ENCODE peak calls at places on chromosome 14, in seven cellular contexts. One of them, this sample, is unnamed.

GRCh38 chr14:104820669-104821228 is 19.8 kb downstream of the ZBTB42 start:
- DNase-seq in stomach: peak
- DNase-seq in uterus: peak
- DNase-seq in MM.1S: no peak
- DNase-seq in psoas muscle: peak
- DNase-seq in tibial artery: peak
- DNase-seq in breast epithelium: peak
- DNase-seq in this sample: no peak

GRCh38 chr14:64394973-64395633 is 7.0 kb downstream of the MTHFD1 start:
- DNase-seq in stomach: no peak
- DNase-seq in uterus: no peak
- DNase-seq in MM.1S: no peak
- DNase-seq in psoas muscle: no peak
- DNase-seq in tibial artery: no peak
- DNase-seq in breast epithelium: no peak
- DNase-seq in this sample: no peak

GRCh38 chr14:49992036-49992435 is 99.2 kb downstream of the ARF6 start:
- DNase-seq in stomach: no peak
- DNase-seq in uterus: no peak
- DNase-seq in MM.1S: no peak
- DNase-seq in psoas muscle: no peak
- DNase-seq in tibial artery: no peak
- DNase-seq in breast epithelium: no peak
- DNase-seq in this sample: no peak

GRCh38 chr14:39175445-39176262 is 600 bp downstream of the PNN start:
- DNase-seq in stomach: no peak
- DNase-seq in uterus: no peak
- DNase-seq in MM.1S: no peak
- DNase-seq in psoas muscle: no peak
- DNase-seq in tibial artery: no peak
- DNase-seq in breast epithelium: peak
- DNase-seq in this sample: no peak

GRCh38 chr14:80609055-80609454 is 332.5 kb downstream of the CEP128 start:
- DNase-seq in stomach: no peak
- DNase-seq in uterus: no peak
- DNase-seq in MM.1S: no peak
- DNase-seq in psoas muscle: no peak
- DNase-seq in tibial artery: no peak
- DNase-seq in breast epithelium: no peak
- DNase-seq in this sample: no peak

GRCh38 chr14:49882826-49883694 is 9.8 kb upstream of the ARF6 start:
- DNase-seq in stomach: no peak
- DNase-seq in uterus: no peak
- DNase-seq in MM.1S: no peak
- DNase-seq in psoas muscle: no peak
- DNase-seq in tibial artery: no peak
- DNase-seq in breast epithelium: no peak
- DNase-seq in this sample: no peak

GRCh38 chr14:103533137-103533998 is 4.4 kb downstream of the TRMT61A start:
- DNase-seq in stomach: no peak
- DNase-seq in uterus: peak
- DNase-seq in MM.1S: no peak
- DNase-seq in psoas muscle: no peak
- DNase-seq in tibial artery: no peak
- DNase-seq in breast epithelium: no peak
- DNase-seq in this sample: no peak

GRCh38 chr14:50954811-50955372 is 10.6 kb upstream of the PYGL start:
- DNase-seq in stomach: no peak
- DNase-seq in uterus: no peak
- DNase-seq in MM.1S: no peak
- DNase-seq in psoas muscle: no peak
- DNase-seq in tibial artery: no peak
- DNase-seq in breast epithelium: no peak
- DNase-seq in this sample: no peak

DNA sequence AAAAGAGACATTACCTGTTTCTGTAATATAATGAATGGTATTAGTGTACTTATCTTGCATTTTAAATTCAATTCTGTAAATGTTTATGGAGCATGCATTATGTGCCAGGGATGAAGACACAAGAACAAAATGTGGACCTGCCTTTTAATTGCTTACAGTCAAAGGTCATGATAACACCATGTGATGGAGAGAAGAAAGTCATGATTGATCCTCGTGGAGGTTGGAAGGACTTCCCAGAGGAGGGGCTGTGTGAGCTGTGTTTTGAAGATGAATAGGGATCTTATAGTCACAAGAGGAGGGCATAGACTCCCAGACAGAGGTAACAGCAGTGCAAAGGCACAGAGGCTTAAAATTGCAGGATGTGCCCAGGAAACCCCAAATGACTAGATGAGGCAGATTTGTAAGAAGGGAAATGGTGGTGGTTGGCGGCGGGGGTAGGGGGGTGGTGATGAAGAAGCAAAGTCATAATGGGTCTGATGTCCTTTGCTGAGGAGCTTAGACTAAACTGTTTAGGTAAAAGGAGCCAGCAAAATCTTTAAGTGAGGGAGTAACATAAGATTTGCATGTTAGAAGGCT is 151.5 kb downstream of the PRKCH start:
- DNase-seq in stomach: no peak
- DNase-seq in uterus: no peak
- DNase-seq in MM.1S: no peak
- DNase-seq in psoas muscle: no peak
- DNase-seq in tibial artery: no peak
- DNase-seq in breast epithelium: no peak
- DNase-seq in this sample: no peak
- H3K27ac ChIP-seq in stomach: no peak
- H3K27ac ChIP-seq in uterus: peak
- H3K27ac ChIP-seq in MM.1S: no peak
- H3K27ac ChIP-seq in psoas muscle: peak
- H3K27ac ChIP-seq in tibial artery: peak
- H3K27ac ChIP-seq in breast epithelium: no peak
- H3K27ac ChIP-seq in this sample: no peak

GRCh38 chr14:100586520-100587247 is 533 bp downstream of the BEGAIN start:
- DNase-seq in stomach: no peak
- DNase-seq in uterus: no peak
- DNase-seq in MM.1S: no peak
- DNase-seq in psoas muscle: peak
- DNase-seq in tibial artery: no peak
- DNase-seq in breast epithelium: no peak
- DNase-seq in this sample: no peak
- H3K27ac ChIP-seq in stomach: no peak
- H3K27ac ChIP-seq in uterus: no peak
- H3K27ac ChIP-seq in MM.1S: no peak
- H3K27ac ChIP-seq in psoas muscle: no peak
- H3K27ac ChIP-seq in tibial artery: no peak
- H3K27ac ChIP-seq in breast epithelium: no peak
- H3K27ac ChIP-seq in this sample: no peak

GRCh38 chr14:95349241-95349640 is 29.5 kb upstream of the CLMN start:
- DNase-seq in stomach: no peak
- DNase-seq in uterus: no peak
- DNase-seq in MM.1S: no peak
- DNase-seq in psoas muscle: no peak
- DNase-seq in tibial artery: no peak
- DNase-seq in breast epithelium: no peak
- DNase-seq in this sample: no peak
- H3K27ac ChIP-seq in stomach: no peak
- H3K27ac ChIP-seq in uterus: no peak
- H3K27ac ChIP-seq in MM.1S: no peak
- H3K27ac ChIP-seq in psoas muscle: no peak
- H3K27ac ChIP-seq in tibial artery: no peak
- H3K27ac ChIP-seq in breast epithelium: no peak
- H3K27ac ChIP-seq in this sample: no peak

GRCh38 chr14:29926228-29926627 is 1.4 kb downstream of the PRKD1 start:
- DNase-seq in stomach: no peak
- DNase-seq in uterus: no peak
- DNase-seq in MM.1S: no peak
- DNase-seq in psoas muscle: no peak
- DNase-seq in tibial artery: no peak
- DNase-seq in breast epithelium: no peak
- DNase-seq in this sample: no peak
- H3K27ac ChIP-seq in stomach: no peak
- H3K27ac ChIP-seq in uterus: no peak
- H3K27ac ChIP-seq in MM.1S: no peak
- H3K27ac ChIP-seq in psoas muscle: no peak
- H3K27ac ChIP-seq in tibial artery: peak
- H3K27ac ChIP-seq in breast epithelium: no peak
- H3K27ac ChIP-seq in this sample: peak

This sample was measured in substantia nigra.